ENCODE peak calls at places on chromosomes 11 and 22, in four cellular contexts. One of them, this sample, is unnamed.

GRCh38 chr22:49828599-49828965 is 909 bp upstream of the BRD1 start:
- DNase-seq in K562: no peak
- DNase-seq in IMR-90: no peak
- DNase-seq in endothelial cell of umbilical vein: no peak
- DNase-seq in this sample: no peak

GRCh38 chr11:31921066-31921465 is 109.9 kb upstream of the PAX6 start:
- DNase-seq in IMR-90: no peak
- DNase-seq in endothelial cell of umbilical vein: no peak
- DNase-seq in K562: no peak
- DNase-seq in this sample: no peak

GRCh38 chr11:126542621-126543020 is 187.1 kb downstream of the ST3GAL4 start:
- DNase-seq in endothelial cell of umbilical vein: no peak
- DNase-seq in K562: no peak
- DNase-seq in IMR-90: no peak
- DNase-seq in this sample: no peak

GRCh38 chr11:61951484-61952135 is 1.5 kb downstream of the BEST1 start:
- DNase-seq in endothelial cell of umbilical vein: no peak
- DNase-seq in IMR-90: no peak
- DNase-seq in K562: no peak
- DNase-seq in this sample: no peak

GRCh38 chr22:19631899-19632670 is 82.2 kb upstream of the SEPTIN5 start:
- DNase-seq in endothelial cell of umbilical vein: peak; percentile 53
- DNase-seq in IMR-90: peak; percentile 27
- DNase-seq in K562: peak; percentile 95
- DNase-seq in this sample: no peak

GRCh38 chr11:68461284-68461861 is 821 bp downstream of the PPP6R3 start:
- DNase-seq in endothelial cell of umbilical vein: peak; percentile 49
- DNase-seq in K562: no peak
- DNase-seq in IMR-90: peak; percentile 17
- DNase-seq in this sample: no peak

GRCh38 chr11:64763804-64764611 is 4.2 kb upstream of the PYGM start:
- DNase-seq in IMR-90: no peak
- DNase-seq in K562: no peak
- DNase-seq in endothelial cell of umbilical vein: no peak
- DNase-seq in this sample: no peak

GRCh38 chr11:62705401-62705800 is 1.8 kb downstream of the BSCL2 start:
- DNase-seq in IMR-90: no peak
- DNase-seq in endothelial cell of umbilical vein: no peak
- DNase-seq in K562: peak; percentile 55
- DNase-seq in this sample: no peak

GRCh38 chr11:122230387-122230760 is 114.4 kb upstream of the BLID start:
- DNase-seq in endothelial cell of umbilical vein: no peak
- DNase-seq in K562: no peak
- DNase-seq in IMR-90: peak; percentile 67
- DNase-seq in this sample: no peak

GRCh38 chr11:116986521-116987105 is 111.6 kb downstream of the SIK3 start:
- DNase-seq in K562: no peak
- DNase-seq in IMR-90: peak; percentile 90
- DNase-seq in endothelial cell of umbilical vein: no peak
- DNase-seq in this sample: peak; percentile 64

GRCh38 chr22:37019309-37020191 is at the start of the genes MPST and TST:
- DNase-seq in K562: peak; percentile 81
- DNase-seq in endothelial cell of umbilical vein: peak; percentile 69
- DNase-seq in IMR-90: peak; percentile 61
- DNase-seq in this sample: no peak

GRCh38 chr22:19802001-19802880 is 41.7 kb downstream of the TBX1 start:
- DNase-seq in endothelial cell of umbilical vein: no peak
- DNase-seq in IMR-90: no peak
- DNase-seq in K562: no peak
- DNase-seq in this sample: no peak

GRCh38 chr11:69144719-69145365 is 10.9 kb upstream of the SMIM38 start:
- DNase-seq in endothelial cell of umbilical vein: no peak
- DNase-seq in K562: no peak
- DNase-seq in IMR-90: peak; percentile 70
- DNase-seq in this sample: no peak

GRCh38 chr11:20250644-20251247 is 90.5 kb upstream of the DBX1 start:
- DNase-seq in K562: no peak
- DNase-seq in endothelial cell of umbilical vein: no peak
- DNase-seq in IMR-90: no peak
- DNase-seq in this sample: no peak

GRCh38 chr22:42883970-42884369 is 26.9 kb upstream of the ARFGAP3 start:
- DNase-seq in IMR-90: no peak
- DNase-seq in K562: no peak
- DNase-seq in endothelial cell of umbilical vein: no peak
- DNase-seq in this sample: no peak

GRCh38 chr22:44185237-44186120 is 4.8 kb downstream of the PARVG start:
- DNase-seq in endothelial cell of umbilical vein: no peak
- DNase-seq in IMR-90: no peak
- DNase-seq in K562: no peak
- DNase-seq in this sample: no peak

GRCh38 chr11:130761560-130762220 is 154.6 kb downstream of the SNX19 start:
- DNase-seq in endothelial cell of umbilical vein: no peak
- DNase-seq in IMR-90: no peak
- DNase-seq in K562: no peak
- DNase-seq in this sample: no peak

GRCh38 chr22:22616636-22617035 is 27.8 kb upstream of the GGTLC2 start:
- DNase-seq in IMR-90: no peak
- DNase-seq in K562: no peak
- DNase-seq in endothelial cell of umbilical vein: no peak
- DNase-seq in this sample: peak; percentile 61

GRCh38 chr11:95592455-95592854 is 197.1 kb downstream of the FAM76B start:
- DNase-seq in IMR-90: peak; percentile 23
- DNase-seq in endothelial cell of umbilical vein: no peak
- DNase-seq in K562: no peak
- DNase-seq in this sample: no peak

GRCh38 chr11:101444851-101445250 is 139.0 kb downstream of the TRPC6 start:
- DNase-seq in IMR-90: no peak
- DNase-seq in endothelial cell of umbilical vein: no peak
- DNase-seq in K562: no peak
- DNase-seq in this sample: no peak

GRCh38 chr11:101446726-101447125 is 137.1 kb downstream of the TRPC6 start:
- DNase-seq in IMR-90: peak; percentile 41
- DNase-seq in K562: no peak
- DNase-seq in endothelial cell of umbilical vein: no peak
- DNase-seq in this sample: no peak

GRCh38 chr11:101444164-101444563 is 139.6 kb downstream of the TRPC6 start:
- DNase-seq in K562: no peak
- DNase-seq in IMR-90: no peak
- DNase-seq in endothelial cell of umbilical vein: no peak
- DNase-seq in this sample: no peak

GRCh38 chr11:101446238-101446637 is 137.6 kb downstream of the TRPC6 start:
- DNase-seq in K562: no peak
- DNase-seq in IMR-90: peak; percentile 56
- DNase-seq in endothelial cell of umbilical vein: no peak
- DNase-seq in this sample: no peak

DNA sequence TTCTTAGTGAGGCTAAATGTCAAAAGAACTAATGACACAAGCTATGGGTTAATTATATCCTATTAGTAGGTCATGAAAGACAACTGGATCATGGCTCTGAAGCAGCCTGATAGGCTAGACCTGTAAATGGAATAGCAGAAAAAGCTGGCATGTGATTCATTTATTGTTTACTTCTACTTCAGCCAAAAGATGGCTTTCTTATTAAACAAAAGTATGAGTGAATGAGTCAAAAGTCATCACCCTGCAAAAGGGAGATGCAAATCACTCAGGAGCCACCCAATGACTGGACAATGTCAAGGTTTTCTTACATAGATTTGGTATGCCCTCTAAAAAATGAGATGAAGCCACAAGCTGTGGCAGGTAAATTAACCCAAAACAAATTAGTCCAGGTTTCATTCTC is 138.0 kb downstream of the TRPC6 start:
- DNase-seq in IMR-90: no peak
- DNase-seq in endothelial cell of umbilical vein: no peak
- DNase-seq in K562: no peak
- DNase-seq in this sample: no peak
- TF ChIP-seq FOS in IMR-90: no peak
- TF ChIP-seq FOS in endothelial cell of umbilical vein: no peak
- TF ChIP-seq FOS in K562: no peak
- TF ChIP-seq FOS in this sample: no peak

GRCh38 chr11:82229346-82229745 is 504.3 kb downstream of the FAM181B start:
- DNase-seq in endothelial cell of umbilical vein: no peak
- DNase-seq in K562: no peak
- DNase-seq in IMR-90: no peak
- DNase-seq in this sample: no peak
- TF ChIP-seq FOS in endothelial cell of umbilical vein: no peak
- TF ChIP-seq FOS in K562: no peak
- TF ChIP-seq FOS in IMR-90: no peak
- TF ChIP-seq FOS in this sample: no peak

GRCh38 chr22:31800065-31800464 is 46.2 kb downstream of the DEPDC5 start:
- DNase-seq in endothelial cell of umbilical vein: no peak
- DNase-seq in IMR-90: peak; percentile 78
- DNase-seq in K562: no peak
- DNase-seq in this sample: no peak
- TF ChIP-seq FOS in endothelial cell of umbilical vein: no peak
- TF ChIP-seq FOS in IMR-90: no peak
- TF ChIP-seq FOS in K562: no peak
- TF ChIP-seq FOS in this sample: no peak

GRCh38 chr11:12817681-12818332 is 143.6 kb downstream of the TEAD1 start:
- DNase-seq in endothelial cell of umbilical vein: no peak
- DNase-seq in K562: no peak
- DNase-seq in IMR-90: peak; percentile 49
- DNase-seq in this sample: no peak
- TF ChIP-seq FOS in endothelial cell of umbilical vein: no peak
- TF ChIP-seq FOS in K562: no peak
- TF ChIP-seq FOS in IMR-90: peak; percentile 7
- TF ChIP-seq FOS in this sample: no peak

DNA sequence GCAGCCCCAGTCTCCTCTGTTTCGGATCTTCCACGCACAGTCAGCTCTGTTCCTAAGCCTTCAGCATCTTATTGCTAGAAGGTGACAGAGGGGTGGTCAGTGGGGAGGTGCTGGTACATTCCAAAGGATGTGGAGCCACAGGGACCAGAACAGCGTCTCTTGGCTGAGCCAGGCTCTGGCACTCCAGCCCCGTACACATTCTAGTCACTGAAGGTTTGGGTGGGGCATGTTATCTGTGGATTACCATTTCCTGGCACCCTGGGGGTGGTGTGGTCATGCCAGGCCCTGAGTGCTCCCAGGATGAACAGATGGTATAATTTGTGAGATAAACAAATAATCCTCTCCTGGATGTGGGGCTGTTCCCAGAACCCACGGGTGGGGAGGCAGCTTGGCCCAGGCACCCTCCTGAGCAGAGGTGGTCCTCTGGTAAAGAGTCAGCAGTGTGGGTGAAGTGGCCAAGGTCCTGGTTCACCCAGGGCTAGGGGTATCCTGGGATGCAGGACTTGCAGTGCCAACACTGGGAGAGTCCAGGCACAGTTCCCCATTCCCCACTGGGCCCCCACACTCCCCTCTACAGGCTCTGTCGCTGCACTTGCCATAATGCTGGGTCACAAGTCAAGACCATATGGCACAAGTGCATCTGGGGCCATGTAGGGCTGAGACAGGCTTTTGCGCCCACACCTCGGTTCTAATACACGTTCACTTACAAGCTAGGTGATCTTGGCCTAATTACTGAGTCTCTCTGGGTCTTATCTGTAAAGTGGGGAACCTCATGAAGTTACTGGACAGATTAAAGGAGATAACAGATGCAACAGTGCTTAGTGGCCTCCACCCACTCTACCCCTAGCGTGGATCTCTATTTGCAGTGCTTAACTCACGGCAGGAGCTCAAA is 33.0 kb downstream of the DKK3 start:
- DNase-seq in IMR-90: no peak
- DNase-seq in endothelial cell of umbilical vein: no peak
- DNase-seq in K562: no peak
- DNase-seq in this sample: no peak
- TF ChIP-seq FOS in IMR-90: no peak
- TF ChIP-seq FOS in endothelial cell of umbilical vein: no peak
- TF ChIP-seq FOS in K562: no peak
- TF ChIP-seq FOS in this sample: no peak

DNA sequence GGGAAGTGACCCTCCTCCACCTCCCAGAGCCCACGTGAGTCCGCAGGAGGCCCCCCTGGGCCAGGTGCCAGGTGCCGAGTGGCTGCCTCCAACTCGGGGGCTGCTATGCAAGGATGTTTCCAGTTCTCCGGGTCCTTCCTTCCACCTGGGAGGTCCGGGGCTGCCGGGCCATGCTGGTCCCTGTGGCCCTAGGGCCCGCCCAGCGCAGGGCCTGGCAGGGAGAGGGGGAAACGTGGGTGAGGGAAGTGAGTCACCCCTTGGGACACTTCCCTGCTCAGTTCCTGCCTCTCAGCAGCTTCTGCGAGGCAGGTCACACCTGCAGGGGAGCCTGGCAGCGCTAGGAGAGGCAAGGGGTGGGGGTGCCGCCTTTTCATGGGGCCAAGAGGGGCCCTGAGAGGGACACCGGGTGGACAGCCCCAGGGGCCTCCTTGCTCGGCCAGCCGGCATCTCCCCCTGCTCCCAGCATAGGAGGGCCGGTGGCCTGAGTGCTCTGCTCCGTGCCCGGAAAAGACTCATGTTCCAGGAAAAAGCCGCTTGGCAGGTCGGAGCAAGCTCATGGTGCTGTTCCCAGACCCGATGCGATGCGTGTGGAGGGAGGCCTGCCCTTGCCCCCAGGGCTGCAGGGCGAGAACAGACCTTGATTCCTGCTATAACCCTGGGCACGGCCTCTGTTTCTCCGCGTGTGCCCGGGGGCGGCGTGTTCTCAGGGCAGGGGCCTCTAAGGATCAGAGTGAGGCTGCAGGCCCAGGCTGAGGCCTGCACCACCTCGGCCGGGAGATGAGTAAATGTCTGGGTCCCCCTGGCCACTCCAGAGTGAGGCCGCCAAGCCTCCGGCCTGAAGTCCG is 30.3 kb upstream of the WNT7B start:
- DNase-seq in K562: no peak
- DNase-seq in IMR-90: peak; percentile 72
- DNase-seq in endothelial cell of umbilical vein: peak; percentile 77
- DNase-seq in this sample: no peak
- TF ChIP-seq FOS in K562: no peak
- TF ChIP-seq FOS in IMR-90: peak; percentile 33
- TF ChIP-seq FOS in endothelial cell of umbilical vein: peak; percentile 76
- TF ChIP-seq FOS in this sample: no peak